ENCODE peak calls at places on chromosomes 7 and 10, in four cellular contexts. L, U, Y and I are unnamed samples.

GRCh38 chr7:142592664-142593063 is 156.6 kb upstream of the PRSS1 start:
- DNase-seq in L (no peak), U (no peak), Y (no peak), I (no peak)

GRCh38 chr7:96238474-96238873 is 83.4 kb downstream of the SLC25A13 start:
- DNase-seq in L (no peak), U (no peak), Y (no peak), I (no peak)

GRCh38 chr10:87816842-87817178 is 1.2 kb downstream of the ATAD1 start:
- DNase-seq in L (no peak), U (no peak), Y (no peak), I (no peak)

GRCh38 chr7:2079332-2080068 is 153.2 kb downstream of the MAD1L1 start:
- DNase-seq in L (no peak), U (no peak), Y (no peak), I (no peak)

GRCh38 chr10:91820144-91820543 is 21.9 kb downstream of the TNKS2 start:
- DNase-seq in L (no peak), U (no peak), Y (no peak), I (peak)

GRCh38 chr10:35746004-35746403 is 103.9 kb upstream of the FZD8 start:
- DNase-seq in L (no peak), U (no peak), Y (no peak), I (no peak)

GRCh38 chr7:120741371-120742042 is 116.4 kb downstream of the TSPAN12 start:
- DNase-seq in L (no peak), U (no peak), Y (peak), I (peak)

GRCh38 chr7:157526604-157527003 is 189.8 kb downstream of the DNAJB6 start:
- DNase-seq in L (no peak), U (peak), Y (no peak), I (no peak)

GRCh38 chr10:58137813-58138212 is 129.9 kb downstream of the IPMK start:
- DNase-seq in L (no peak), U (no peak), Y (peak), I (no peak)

GRCh38 chr7:27143022-27143949 is at the start of gene HOXA5:
- DNase-seq in L (no peak), U (no peak), Y (no peak), I (peak)

GRCh38 chr7:42175834-42176745 is 60.9 kb downstream of the GLI3 start:
- DNase-seq in L (no peak), U (no peak), Y (no peak), I (peak)

GRCh38 chr7:114786455-114786854 is 135.4 kb upstream of the MDFIC start:
- DNase-seq in L (no peak), U (no peak), Y (no peak), I (no peak)

GRCh38 chr10:66405566-66405965 is 520.3 kb upstream of the LRRTM3 start:
- DNase-seq in L (no peak), U (no peak), Y (no peak), I (peak)

GRCh38 chr10:31808258-31809218 is 120.1 kb downstream of the ARHGAP12 start:
- DNase-seq in L (peak), U (no peak), Y (no peak), I (peak)

GRCh38 chr7:90701021-90701420 is 104.9 kb downstream of the CDK14 start:
- DNase-seq in L (no peak), U (no peak), Y (no peak), I (no peak)

GRCh38 chr7:18702071-18702829 is 206.7 kb downstream of the HDAC9 start:
- DNase-seq in L (no peak), U (no peak), Y (no peak), I (no peak)

GRCh38 chr10:78860260-78860914 is 208.4 kb upstream of the ZMIZ1 start:
- DNase-seq in L (no peak), U (no peak), Y (no peak), I (no peak)

GRCh38 chr7:129550673-129551360 is 48.5 kb downstream of the SMKR1 start:
- DNase-seq in L (no peak), U (no peak), Y (no peak), I (no peak)

GRCh38 chr10:59279476-59279875 is 82.9 kb downstream of the FAM13C start:
- DNase-seq in L (no peak), U (no peak), Y (no peak), I (no peak)

GRCh38 chr10:119494224-119495060 is 48.1 kb downstream of the RGS10 start:
- DNase-seq in L (no peak), U (no peak), Y (no peak), I (no peak)

GRCh38 chr7:130095812-130096211 is 25.5 kb downstream of the KLHDC10 start:
- DNase-seq in L (no peak), U (no peak), Y (no peak), I (peak)

GRCh38 chr10:72007246-72007892 is 43.2 kb downstream of the CHST3 start:
- DNase-seq in L (no peak), U (no peak), Y (no peak), I (no peak)

GRCh38 chr10:103836776-103837344 is 18.5 kb downstream of the SH3PXD2A start:
- DNase-seq in L (no peak), U (no peak), Y (no peak), I (no peak)

GRCh38 chr10:123642697-123643096 is 23.5 kb upstream of the GPR26 start:
- DNase-seq in L (no peak), U (no peak), Y (no peak), I (no peak)

GRCh38 chr10:124701435-124701834 is 42.7 kb downstream of the FAM53B start:
- DNase-seq in L (no peak), U (peak), Y (no peak), I (no peak)

GRCh38 chr7:1415389-1415990 is 43.8 kb downstream of the MICALL2 start:
- DNase-seq in L (no peak), U (no peak), Y (no peak), I (no peak)

GRCh38 chr7:139992353-139993054 is 70.2 kb downstream of the PARP12 start:
- DNase-seq in L (no peak), U (peak), Y (no peak), I (no peak)

GRCh38 chr10:113099431-113100298 is 149.6 kb downstream of the TCF7L2 start:
- DNase-seq in L (no peak), U (no peak), Y (no peak), I (peak)

GRCh38 chr7:78185149-78185745 is 386.7 kb downstream of the PHTF2 start:
- DNase-seq in L (no peak), U (no peak), Y (no peak), I (no peak)

GRCh38 chr7:1100386-1100785 is 12.5 kb downstream of the GPER1 start:
- DNase-seq in L (no peak), U (no peak), Y (no peak), I (no peak)

GRCh38 chr10:131658476-131659110 is 242.2 kb upstream of the PPP2R2D start:
- DNase-seq in L (no peak), U (peak), Y (no peak), I (no peak)

GRCh38 chr7:150740053-150740452 is 2.8 kb downstream of the GIMAP5 start:
- DNase-seq in L (no peak), U (no peak), Y (no peak), I (peak)

GRCh38 chr7:150737265-150738055 is at the start of gene GIMAP5:
- DNase-seq in L (no peak), U (no peak), Y (no peak), I (no peak)

GRCh38 chr7:150736864-150737263 is 354 bp upstream of the GIMAP5 start:
- DNase-seq in L (no peak), U (no peak), Y (no peak), I (no peak)

GRCh38 chr7:150738092-150739044 is 1.1 kb downstream of the GIMAP5 start:
- DNase-seq in L (peak), U (no peak), Y (no peak), I (peak)

DNA sequence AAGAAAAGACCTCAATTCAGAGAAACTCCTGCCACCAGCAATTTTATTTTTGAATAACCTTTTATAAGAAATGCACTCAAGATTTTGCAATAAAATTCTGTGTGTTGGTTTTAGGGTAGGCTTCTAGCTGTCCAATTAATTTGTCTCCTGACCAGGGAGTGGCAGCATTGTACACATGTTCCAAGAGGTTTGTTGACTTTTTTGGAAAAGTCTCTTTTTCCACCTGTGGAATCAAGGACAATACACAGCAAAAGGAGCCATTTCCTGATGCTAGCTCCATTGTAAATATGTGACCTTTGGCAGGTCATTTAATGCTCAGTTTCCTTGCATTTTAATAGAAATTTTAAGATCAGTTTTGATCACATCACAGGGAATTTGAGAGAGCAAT is 1.8 kb downstream of the GIMAP5 start:
- DNase-seq in L (no peak), U (no peak), Y (no peak), I (no peak)
- TF ChIP-seq CTCF in L (peak), U (no peak), Y (no peak), I (no peak)

GRCh38 chr7:149420006-149420405 is 40.9 kb downstream of the ZNF777 start:
- DNase-seq in L (no peak), U (no peak), Y (no peak), I (no peak)

GRCh38 chr7:149422914-149423285 is 38.0 kb downstream of the ZNF777 start:
- DNase-seq in L (no peak), U (no peak), Y (peak), I (no peak)

GRCh38 chr7:149423441-149423970 is 37.4 kb downstream of the ZNF777 start:
- DNase-seq in L (no peak), U (no peak), Y (no peak), I (no peak)

GRCh38 chr7:149427096-149427680 is 33.7 kb downstream of the ZNF777 start:
- DNase-seq in L (no peak), U (no peak), Y (no peak), I (no peak)

DNA sequence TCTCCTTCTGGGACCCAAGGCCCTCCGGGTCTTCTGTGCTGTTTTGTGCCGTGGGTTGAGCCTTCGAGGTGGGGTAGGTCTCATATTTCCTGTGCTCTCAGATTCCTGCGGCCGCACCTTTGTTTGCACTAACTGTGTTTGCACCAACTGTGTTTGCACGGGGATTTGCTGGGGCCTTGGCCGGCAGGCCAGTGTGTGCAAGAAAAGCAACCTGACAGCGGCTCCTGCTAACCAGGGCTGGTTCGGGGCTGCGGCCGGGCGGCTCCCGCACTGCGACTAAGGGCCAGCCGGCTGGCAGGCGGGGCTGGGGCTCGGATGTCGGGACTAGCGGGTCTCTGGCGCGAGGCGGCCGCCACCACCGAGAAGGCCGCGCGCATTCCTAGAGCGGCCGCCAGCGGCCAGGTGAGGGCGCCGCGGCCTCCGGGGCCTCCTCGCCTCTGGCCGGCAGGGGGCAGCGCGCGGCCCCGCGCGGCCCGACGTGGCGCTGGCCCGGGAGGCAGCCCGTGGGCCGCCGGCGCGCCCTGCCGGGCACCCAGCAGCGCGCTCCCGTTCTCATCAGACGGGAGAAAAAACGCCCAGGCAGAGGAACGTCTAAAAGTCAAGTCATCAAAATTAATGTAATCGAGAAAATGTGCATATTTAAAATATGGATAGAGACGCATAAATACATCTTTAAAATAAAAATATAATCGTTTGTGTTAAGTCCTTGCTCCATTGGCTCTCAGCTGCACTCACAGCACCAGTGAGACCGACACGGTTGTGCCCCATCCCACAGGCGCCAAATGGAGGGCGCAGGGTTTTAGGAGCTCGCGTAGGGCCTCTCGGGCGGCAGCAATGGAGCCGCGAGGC is 38.6 kb downstream of the ZNF777 start:
- DNase-seq in L (peak), U (no peak), Y (peak), I (peak)
- TF ChIP-seq CTCF in L (peak), U (peak), Y (peak), I (no peak)

DNA sequence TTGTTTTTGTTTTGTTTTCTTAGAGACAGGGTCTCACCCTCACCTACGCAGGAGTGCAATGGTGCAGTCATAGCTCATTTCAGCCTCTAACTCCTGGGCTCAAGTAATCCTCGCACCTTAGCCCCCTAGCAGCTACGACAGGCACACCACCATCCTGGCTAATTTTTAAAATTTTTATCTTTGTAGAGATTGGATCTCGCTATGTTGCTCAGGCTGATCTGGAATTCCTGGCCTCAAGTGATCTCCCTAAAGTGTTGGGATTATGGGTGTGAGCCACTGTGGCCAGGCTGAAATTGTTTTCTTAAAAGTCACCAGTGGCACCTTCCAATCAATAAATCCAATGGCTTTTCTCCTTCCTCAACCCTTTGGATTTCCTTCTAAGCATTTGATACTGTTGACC is 20.9 kb upstream of the DDX50 start:
- DNase-seq in L (no peak), U (no peak), Y (no peak), I (no peak)
- TF ChIP-seq CTCF in L (no peak), U (no peak), Y (no peak), I (no peak)

GRCh38 chr7:144515430-144515829 is 111.9 kb upstream of the NOBOX start:
- DNase-seq in L (no peak), U (no peak), Y (no peak), I (no peak)
- TF ChIP-seq CTCF in L (no peak), U (no peak), Y (no peak), I (no peak)